ENCODE peak calls at places on chromosome 10, in six cellular contexts. U is activated naive CD4-positive, alpha-beta T cell treated with anti-CD3 and anti-CD28 coated beads, Interleukin-2, amount 50 U/mL, for 72 hours; S is naive thymus-derived CD4-positive, alpha-beta T cell; L is HEK293T; I is ACHN; X is hippocampal formation. P is an unnamed sample.

GRCh38 chr10:8498881-8499280 is 444.4 kb downstream of the GATA3 start:
- DNase-seq in U (peak; percentile 56), S (no peak), L (no peak), I (no peak), X (no peak), P (no peak)

GRCh38 chr10:51910596-51910995 is 211.2 kb upstream of the CSTF2T start:
- DNase-seq in U (no peak), S (no peak), L (no peak), I (no peak), X (no peak), P (no peak)

GRCh38 chr10:30111340-30111980 is 52.1 kb upstream of the JCAD start:
- DNase-seq in U (no peak), S (no peak), L (no peak), I (no peak), X (no peak), P (no peak)

GRCh38 chr10:34161948-34162347 is 653.1 kb downstream of the PARD3 start:
- DNase-seq in U (no peak), S (no peak), L (no peak), I (no peak), X (no peak), P (no peak)

GRCh38 chr10:130080461-130080814 is 30.2 kb downstream of the C10orf143 start:
- DNase-seq in U (no peak), S (no peak), L (peak; percentile 55), I (no peak), X (no peak), P (no peak)

GRCh38 chr10:65348637-65349036 is 1577.2 kb upstream of the LRRTM3 start:
- DNase-seq in U (no peak), S (no peak), L (no peak), I (no peak), X (no peak), P (no peak)

GRCh38 chr10:130109796-130110235 is 814 bp downstream of the C10orf143 start:
- DNase-seq in U (no peak), S (peak; percentile 71), L (peak; percentile 72), I (peak; percentile 86), X (peak; percentile 73), P (peak; percentile 38)

GRCh38 chr10:76308946-76309529 is 877.6 kb downstream of the LRMDA start:
- DNase-seq in U (no peak), S (no peak), L (no peak), I (no peak), X (no peak), P (no peak)

GRCh38 chr10:95513941-95514392 is 47.2 kb downstream of the SORBS1 start:
- DNase-seq in U (peak; percentile 56), S (no peak), L (no peak), I (peak; percentile 80), X (peak; percentile 95), P (no peak)

GRCh38 chr10:100575781-100576635 is 40.3 kb downstream of the HIF1AN start:
- DNase-seq in U (no peak), S (no peak), L (peak; percentile 4), I (no peak), X (no peak), P (no peak)